ENCODE peak calls at places on chromosomes 11 and 22, in nine cellular contexts. K is colonic mucosa, D is lung, E is right atrium auricular region, Q is AG04450, S is pancreas, X is suprapubic skin, C is mammary epithelial cell, A is brain microvascular endothelial cell. R is an unnamed sample.

GRCh38 chr11:2199466-2200341 is 28.1 kb upstream of the TH start:
- DNase-seq in K (no peak), D (no peak), E (no peak), Q (no peak), S (no peak), X (no peak), C (no peak), A (no peak), R (no peak)

GRCh38 chr11:6443269-6444003 is 2.6 kb upstream of the HPX start:
- DNase-seq in K (peak), D (peak), E (peak), Q (no peak), S (peak), X (no peak), C (peak), A (peak), R (no peak)

GRCh38 chr11:82995754-82996398 is 75.8 kb downstream of the RAB30 start:
- DNase-seq in K (no peak), D (no peak), E (no peak), Q (no peak), S (no peak), X (no peak), C (peak), A (peak), R (no peak)

GRCh38 chr11:78801161-78801884 is 226.7 kb upstream of the NARS2 start:
- DNase-seq in K (peak), D (peak), E (peak), Q (peak), S (peak), X (peak), C (peak), A (peak), R (peak)

GRCh38 chr22:45335854-45336492 is 26.2 kb downstream of the FAM118A start:
- DNase-seq in K (no peak), D (no peak), E (no peak), Q (no peak), S (no peak), X (no peak), C (no peak), A (no peak), R (peak)

GRCh38 chr11:66674964-66675602 is 2.6 kb downstream of the RBM4B start:
- DNase-seq in K (no peak), D (no peak), E (no peak), Q (no peak), S (no peak), X (no peak), C (no peak), A (no peak), R (no peak)

GRCh38 chr11:95327273-95327948 is 96.4 kb upstream of the SESN3 start:
- DNase-seq in K (no peak), D (no peak), E (no peak), Q (no peak), S (peak), X (no peak), C (peak), A (no peak), R (peak)

GRCh38 chr11:35147273-35147672 is 8.3 kb downstream of the CD44 start:
- DNase-seq in K (no peak), D (no peak), E (no peak), Q (no peak), S (no peak), X (no peak), C (no peak), A (no peak), R (no peak)

GRCh38 chr22:31139866-31140716 is at the start of gene PLA2G3:
- DNase-seq in K (peak), D (peak), E (no peak), Q (no peak), S (no peak), X (no peak), C (no peak), A (peak), R (no peak)

GRCh38 chr11:65425105-65425970 is 2.7 kb downstream of the NEAT1 start:
- DNase-seq in K (peak), D (no peak), E (peak), Q (no peak), S (peak), X (peak), C (peak), A (peak), R (no peak)

GRCh38 chr22:17896552-17896951 is 122.3 kb upstream of the BID start:
- DNase-seq in K (no peak), D (no peak), E (no peak), Q (no peak), S (peak), X (no peak), C (no peak), A (no peak), R (no peak)

GRCh38 chr11:126925321-126926093 is 75.1 kb downstream of the KIRREL3 start:
- DNase-seq in K (no peak), D (no peak), E (no peak), Q (no peak), S (no peak), X (no peak), C (peak), A (no peak), R (no peak)

GRCh38 chr11:61718613-61719302 is 33.7 kb upstream of the MYRF start:
- DNase-seq in K (no peak), D (no peak), E (no peak), Q (peak), S (no peak), X (no peak), C (no peak), A (peak), R (no peak)

GRCh38 chr22:44582016-44582415 is 84.0 kb upstream of the RTL6 start:
- DNase-seq in K (no peak), D (no peak), E (no peak), Q (no peak), S (peak), X (peak), C (no peak), A (no peak), R (no peak)

GRCh38 chr11:26960265-26960664 is 33.6 kb upstream of the FIBIN start:
- DNase-seq in K (no peak), D (no peak), E (no peak), Q (no peak), S (no peak), X (no peak), C (peak), A (peak), R (no peak)

GRCh38 chr11:17135934-17136683 is 58.6 kb upstream of the RPS13 start:
- DNase-seq in K (no peak), D (no peak), E (no peak), Q (no peak), S (no peak), X (no peak), C (no peak), A (no peak), R (no peak)

GRCh38 chr11:109015283-109015682 is 350.4 kb downstream of the DDX10 start:
- DNase-seq in K (no peak), D (no peak), E (no peak), Q (peak), S (no peak), X (no peak), C (peak), A (peak), R (no peak)

GRCh38 chr11:66274219-66274618 is 3.8 kb upstream of the CNIH2 start:
- DNase-seq in K (no peak), D (no peak), E (no peak), Q (no peak), S (no peak), X (no peak), C (no peak), A (no peak), R (no peak)

GRCh38 chr11:11519184-11519583 is 102.6 kb downstream of the GALNT18 start:
- DNase-seq in K (no peak), D (no peak), E (no peak), Q (no peak), S (no peak), X (no peak), C (no peak), A (no peak), R (no peak)

GRCh38 chr22:42946551-42947198 is 68.3 kb downstream of the PACSIN2 start:
- DNase-seq in K (no peak), D (no peak), E (no peak), Q (no peak), S (no peak), X (peak), C (no peak), A (no peak), R (no peak)

GRCh38 chr11:76327223-76327622 is 53.7 kb downstream of the THAP12 start:
- DNase-seq in K (no peak), D (no peak), E (no peak), Q (no peak), S (no peak), X (no peak), C (no peak), A (no peak), R (no peak)

DNA sequence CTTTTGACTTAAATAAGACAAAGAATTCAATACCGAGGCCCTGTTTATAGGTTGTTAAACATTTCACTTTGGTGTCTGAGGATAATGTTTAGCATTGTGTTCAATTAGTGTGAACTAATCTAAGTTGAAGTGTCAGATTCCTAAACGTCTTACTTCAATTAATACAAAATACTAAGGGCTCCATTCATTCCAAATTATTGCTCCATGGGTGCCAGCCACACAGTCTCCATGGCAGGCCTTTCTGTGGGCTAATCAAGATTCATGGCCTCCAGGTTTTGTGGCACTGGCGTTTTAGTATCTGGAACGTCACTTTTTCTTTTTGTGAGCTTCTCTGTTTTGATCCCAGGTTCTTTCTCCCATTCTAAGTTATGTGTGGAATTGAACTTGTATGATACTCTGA is 89.4 kb downstream of the TMEM135 start:
- DNase-seq in K (no peak), D (no peak), E (no peak), Q (no peak), S (no peak), X (no peak), C (no peak), A (no peak), R (no peak)
- H3K4me3 ChIP-seq in K (no peak), D (no peak), E (no peak), Q (no peak), S (no peak), X (no peak), C (no peak), A (no peak), R (no peak)

DNA sequence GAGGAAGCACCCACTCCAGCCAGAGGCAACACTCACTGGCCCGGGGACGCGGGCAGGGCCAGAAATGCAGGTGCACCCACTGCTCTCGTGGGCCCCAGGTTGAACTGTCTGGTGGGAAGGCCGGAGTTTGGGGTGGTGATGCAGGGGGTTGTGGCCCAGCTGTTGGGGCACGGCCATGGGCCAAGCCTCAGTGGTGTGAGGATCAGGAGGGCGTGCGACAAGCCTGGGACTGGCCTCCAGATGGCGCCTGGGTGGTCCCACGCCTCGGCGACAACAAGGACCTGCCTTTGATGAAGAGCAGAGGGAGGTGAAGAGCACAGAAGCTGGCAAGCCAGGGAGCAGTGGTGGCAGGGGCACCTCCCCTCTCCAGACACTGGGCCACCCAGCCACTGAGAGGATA is 240.8 kb downstream of the BRD1 start:
- DNase-seq in K (no peak), D (no peak), E (no peak), Q (no peak), S (no peak), X (no peak), C (no peak), A (no peak), R (no peak)
- TF ChIP-seq CTCF in K (no peak), D (no peak), E (no peak), Q (no peak), S (no peak), X (no peak), C (no peak), A (no peak), R (no peak)

GRCh38 chr22:40107756-40108437 is 69.8 kb upstream of the TNRC6B start:
- DNase-seq in K (no peak), D (no peak), E (no peak), Q (no peak), S (no peak), X (no peak), C (peak), A (no peak), R (no peak)
- H3K4me3 ChIP-seq in K (no peak), D (no peak), E (peak), Q (peak), S (no peak), X (peak), C (no peak), A (no peak), R (no peak)

DNA sequence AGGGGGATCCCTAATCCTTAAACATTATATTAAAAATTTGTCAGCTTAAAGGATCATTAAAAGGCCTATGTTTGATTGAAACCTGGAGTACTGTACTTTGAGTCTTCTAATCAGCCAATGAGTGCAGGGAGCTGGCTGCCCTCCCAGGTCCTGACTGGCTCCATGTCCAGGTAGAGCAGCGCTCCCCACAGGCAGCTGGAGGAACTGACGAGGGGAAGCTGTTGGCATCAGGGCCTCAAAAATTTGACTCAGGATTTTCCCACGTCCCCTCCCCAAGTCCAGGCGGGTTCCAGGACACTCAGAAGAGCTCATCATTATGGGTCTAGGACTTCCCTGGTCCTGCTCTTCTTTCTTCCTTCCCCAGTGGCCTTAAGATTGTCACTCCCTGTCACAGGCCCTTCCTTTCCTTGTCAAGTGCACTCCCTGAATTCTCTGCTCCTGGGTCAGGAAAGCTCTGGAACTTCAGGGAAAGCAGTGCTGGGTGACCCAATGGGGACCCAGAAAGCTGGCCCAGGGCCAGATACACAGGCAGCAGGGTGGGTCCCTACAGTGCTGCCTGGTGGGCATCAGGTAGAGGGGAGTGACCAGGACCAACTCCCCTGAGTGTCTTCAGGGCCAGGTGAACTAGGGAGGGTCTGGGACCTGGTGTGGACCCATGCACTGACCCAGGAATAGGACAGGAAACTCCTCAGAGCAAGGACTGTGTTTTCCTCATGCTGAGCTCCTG is 65.5 kb downstream of the GGTLC2 start:
- DNase-seq in K (no peak), D (no peak), E (peak), Q (no peak), S (peak), X (no peak), C (no peak), A (no peak), R (no peak)
- TF ChIP-seq CTCF in K (no peak), D (no peak), E (no peak), Q (no peak), S (peak), X (no peak), C (peak), A (peak), R (peak)